ENCODE peak calls at places on chromosomes 7 and 10, in nine cellular contexts. I, P, Q, O, S, G, K, X and C are unnamed samples.

GRCh38 chr7:108415821-108416536 is 40.3 kb downstream of the NRCAM start:
- DNase-seq in X (no peak), O (no peak), P (no peak), K (peak; percentile 89), Q (no peak), G (peak; percentile 8), S (no peak), I (no peak), C (peak; percentile 32)

GRCh38 chr10:79463578-79464496 is 18.4 kb upstream of the ZCCHC24 start:
- DNase-seq in Q (no peak), X (no peak), S (no peak), P (no peak), O (no peak), G (no peak), K (no peak), I (no peak), C (no peak)

GRCh38 chr7:27834179-27834921 is 94.4 kb downstream of the TAX1BP1 start:
- DNase-seq in P (no peak), G (no peak), S (no peak), I (no peak), Q (no peak), X (no peak), K (no peak), O (no peak), C (no peak)

GRCh38 chr7:139937685-139938084 is 108.6 kb downstream of the TBXAS1 start:
- DNase-seq in X (no peak), Q (no peak), P (no peak), K (no peak), G (no peak), O (no peak), I (no peak), S (no peak), C (no peak)

GRCh38 chr10:19702215-19702614 is 114.0 kb upstream of the PLXDC2 start:
- DNase-seq in S (no peak), P (no peak), G (no peak), X (no peak), I (no peak), Q (no peak), K (peak; percentile 71), O (no peak), C (no peak)

GRCh38 chr10:63414481-63415260 is 51.1 kb downstream of the JMJD1C start:
- DNase-seq in S (no peak), P (no peak), K (no peak), Q (no peak), I (no peak), X (peak; percentile 43), O (no peak), G (no peak), C (no peak)

GRCh38 chr10:50395279-50395678 is 144.0 kb upstream of the ASAH2 start:
- DNase-seq in X (no peak), S (no peak), K (no peak), P (no peak), G (no peak), Q (no peak), O (no peak), I (no peak), C (no peak)

GRCh38 chr10:50622497-50623298 is 1.1 kb downstream of the SGMS1 start:
- DNase-seq in P (peak; percentile 33), O (no peak), X (no peak), I (peak; percentile 43), S (peak; percentile 34), G (no peak), Q (peak; percentile 18), K (peak; percentile 68), C (no peak)

GRCh38 chr10:132392811-132393694 is 3.9 kb upstream of the PWWP2B start:
- DNase-seq in O (no peak), K (peak; percentile 35), G (no peak), X (no peak), S (peak; percentile 2), I (no peak), P (no peak), Q (no peak), C (no peak)

GRCh38 chr10:46245381-46245900 is 41.4 kb upstream of the ANTXRL start:
- DNase-seq in X (no peak), S (no peak), I (no peak), K (no peak), G (no peak), Q (no peak), P (no peak), O (no peak), C (no peak)

GRCh38 chr7:157844141-157844540 is 507.3 kb downstream of the DNAJB6 start:
- DNase-seq in O (no peak), I (no peak), P (no peak), Q (no peak), S (no peak), G (no peak), K (no peak), X (no peak), C (no peak)

GRCh38 chr10:66795871-66796270 is 130.0 kb upstream of the LRRTM3 start:
- DNase-seq in G (no peak), X (no peak), S (no peak), K (peak; percentile 37), I (no peak), Q (no peak), P (no peak), O (no peak), C (no peak)

GRCh38 chr10:71213761-71214440 is 1.5 kb downstream of the UNC5B start:
- DNase-seq in X (no peak), P (no peak), K (peak; percentile 80), G (peak; percentile 65), S (no peak), O (no peak), I (no peak), Q (peak; percentile 52), C (no peak)

GRCh38 chr7:84247591-84247990 is 53.0 kb upstream of the SEMA3A start:
- DNase-seq in G (no peak), X (no peak), K (peak; percentile 50), S (no peak), Q (no peak), I (no peak), O (no peak), P (no peak), C (no peak)

GRCh38 chr10:104336829-104337526 is 1.3 kb downstream of the ITPRIP start:
- DNase-seq in O (no peak), Q (no peak), P (no peak), G (no peak), I (no peak), X (no peak), S (no peak), K (peak; percentile 90), C (no peak)

GRCh38 chr7:103048833-103049232 is 25.8 kb downstream of the FBXL13 start:
- DNase-seq in P (no peak), S (no peak), Q (no peak), X (no peak), G (no peak), K (no peak), O (no peak), I (no peak), C (no peak)

GRCh38 chr10:93067443-93068365 is 6.0 kb upstream of the CYP26A1 start:
- DNase-seq in X (no peak), K (no peak), Q (no peak), O (no peak), S (no peak), G (no peak), P (no peak), I (no peak), C (no peak)

GRCh38 chr10:63829020-63829419 is 307.8 kb downstream of the REEP3 start:
- DNase-seq in P (no peak), O (no peak), X (no peak), G (no peak), K (no peak), I (no peak), Q (no peak), S (no peak), C (no peak)

GRCh38 chr7:36605261-36605660 is 119.0 kb downstream of the AOAH start:
- DNase-seq in G (no peak), I (no peak), Q (no peak), K (peak; percentile 34), S (no peak), P (no peak), X (no peak), O (no peak), C (no peak)

GRCh38 chr7:53292341-53292740 is 256.9 kb downstream of the POM121L12 start:
- DNase-seq in S (no peak), K (no peak), Q (no peak), I (no peak), P (no peak), X (no peak), O (no peak), G (no peak), C (no peak)

GRCh38 chr7:12868027-12868426 is 180.6 kb downstream of the ARL4A start:
- DNase-seq in O (no peak), K (no peak), X (no peak), I (no peak), G (no peak), S (no peak), P (no peak), Q (no peak), C (no peak)

GRCh38 chr10:86756511-86757109 is at the start of gene BMPR1A:
- DNase-seq in K (peak; percentile 69), I (no peak), S (no peak), P (no peak), Q (peak; percentile 19), X (peak; percentile 43), G (no peak), O (no peak), C (no peak)

GRCh38 chr7:131238260-131238940 is 89.3 kb upstream of the MKLN1 start:
- DNase-seq in S (no peak), Q (no peak), X (no peak), P (no peak), K (peak; percentile 18), O (no peak), I (no peak), G (no peak), C (no peak)